ENCODE peak calls at places on chromosomes 11 and 22, in four cellular contexts. J, U, M and C are unnamed samples.

GRCh38 chr11:102986815-102987214 is 31.3 kb upstream of the MMP13 start:
- DNase-seq in J (no peak), U (no peak), M (no peak), C (no peak)

GRCh38 chr11:66277475-66278391 is at the start of gene CNIH2:
- DNase-seq in J (peak), U (no peak), M (no peak), C (peak)

GRCh38 chr11:123190504-123190903 is 4.5 kb downstream of the CLMP start:
- DNase-seq in J (no peak), U (no peak), M (no peak), C (no peak)

GRCh38 chr11:45036010-45036409 is 85.3 kb upstream of the TP53I11 start:
- DNase-seq in J (no peak), U (no peak), M (no peak), C (no peak)

GRCh38 chr22:49969751-49970527 is 9.4 kb downstream of the PIM3 start:
- DNase-seq in J (no peak), U (no peak), M (no peak), C (no peak)

GRCh38 chr11:119624102-119624615 is 104.8 kb downstream of the NECTIN1 start:
- DNase-seq in J (peak), U (no peak), M (no peak), C (no peak)

GRCh38 chr11:129259950-129260349 is 67.8 kb upstream of the ARHGAP32 start:
- DNase-seq in J (no peak), U (no peak), M (no peak), C (no peak)

GRCh38 chr11:41306435-41306834 is 153.0 kb downstream of the LRRC4C start:
- DNase-seq in J (no peak), U (no peak), M (no peak), C (no peak)

GRCh38 chr22:20610243-20610686 is 102.9 kb downstream of the MED15 start:
- DNase-seq in J (no peak), U (no peak), M (no peak), C (no peak)
- TF ChIP-seq JUND in J (no peak), U (no peak), M (no peak), C (no peak)

GRCh38 chr11:4111834-4112233 is 17.2 kb downstream of the RRM1 start:
- DNase-seq in J (no peak), U (no peak), M (no peak), C (no peak)

GRCh38 chr11:4118107-4118506 is 23.5 kb downstream of the RRM1 start:
- DNase-seq in J (no peak), U (no peak), M (no peak), C (no peak)

DNA sequence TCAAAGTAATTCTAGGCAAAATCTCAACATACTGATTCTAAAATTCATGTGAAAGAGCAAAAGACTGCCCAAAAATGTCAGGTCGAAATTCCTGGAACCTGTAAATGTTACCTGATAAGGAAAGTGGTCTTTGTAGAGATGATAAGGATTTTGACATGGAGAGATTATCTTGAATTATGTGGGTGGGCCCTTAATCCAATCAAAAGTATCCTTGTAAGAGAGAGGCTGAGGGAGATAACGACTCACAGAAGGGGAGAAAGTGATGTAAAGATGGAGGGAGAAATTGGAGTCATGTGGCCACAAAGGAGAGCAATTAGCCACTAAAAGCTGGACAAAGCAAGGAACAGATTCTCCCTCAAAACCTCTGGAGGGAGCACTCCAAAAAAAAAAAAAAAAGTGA is 20.5 kb downstream of the RRM1 start:
- DNase-seq in J (no peak), U (no peak), M (no peak), C (no peak)
- TF ChIP-seq JUND in J (no peak), U (no peak), M (no peak), C (no peak)

GRCh38 chr22:44384563-44384940 is 71.8 kb upstream of the SHISAL1 start:
- DNase-seq in J (no peak), U (no peak), M (no peak), C (no peak)
- TF ChIP-seq JUND in J (no peak), U (no peak), M (no peak), C (no peak)

DNA sequence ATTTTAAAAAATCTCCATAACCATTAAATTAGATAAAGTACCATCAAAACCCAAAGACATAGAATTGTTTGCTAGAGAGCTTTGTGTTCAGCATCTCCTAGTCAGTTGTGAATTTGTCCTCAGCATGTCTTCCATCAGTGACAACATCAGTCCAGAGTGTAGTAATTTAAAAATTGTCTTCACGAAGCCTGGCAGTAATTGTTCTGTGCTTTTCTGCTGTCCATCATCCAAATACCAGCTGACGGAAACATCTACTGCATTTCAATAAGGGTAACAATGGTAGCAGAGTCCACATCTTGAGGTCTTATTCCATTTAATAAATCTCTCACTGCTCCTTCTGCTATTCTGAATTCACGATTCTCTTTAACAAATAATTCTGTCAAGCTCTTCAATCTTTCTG is 121.5 kb downstream of the ATXN10 start:
- DNase-seq in J (no peak), U (no peak), M (no peak), C (no peak)
- TF ChIP-seq JUND in J (no peak), U (no peak), M (no peak), C (no peak)

GRCh38 chr11:125299061-125299616 is 134.6 kb downstream of the PKNOX2 start:
- DNase-seq in J (no peak), U (no peak), M (no peak), C (no peak)

GRCh38 chr11:125301301-125301700 is 136.8 kb downstream of the PKNOX2 start:
- DNase-seq in J (no peak), U (no peak), M (no peak), C (no peak)

GRCh38 chr11:125303186-125303585 is 138.6 kb downstream of the PKNOX2 start:
- DNase-seq in J (no peak), U (no peak), M (no peak), C (no peak)

GRCh38 chr11:125299821-125300220 is 135.3 kb downstream of the PKNOX2 start:
- DNase-seq in J (no peak), U (no peak), M (no peak), C (no peak)

DNA sequence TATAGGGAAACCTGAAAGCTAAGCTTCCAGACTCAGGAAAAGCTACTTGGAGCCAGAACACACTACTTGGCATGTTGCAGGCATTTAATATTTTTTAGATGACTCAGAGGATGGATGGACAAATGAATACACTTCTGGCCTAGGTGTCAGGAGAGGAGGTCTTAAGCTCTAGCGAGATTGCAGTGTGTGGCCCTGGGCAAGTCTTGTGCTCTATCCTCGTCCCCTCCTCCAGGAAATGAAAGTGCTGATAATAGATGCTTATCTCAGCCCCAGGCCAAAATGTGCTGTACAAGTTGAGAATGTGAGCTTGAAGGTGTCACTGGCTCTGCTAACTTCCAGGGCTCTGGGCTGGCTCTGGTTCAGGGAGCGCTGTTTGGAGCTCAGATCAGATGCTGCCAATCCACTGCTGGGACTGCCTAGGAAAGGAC is 136.3 kb downstream of the PKNOX2 start:
- DNase-seq in J (no peak), U (no peak), M (no peak), C (peak)
- TF ChIP-seq JUND in J (no peak), U (no peak), M (no peak), C (peak)

GRCh38 chr22:39224550-39224949 is 20.2 kb downstream of the PDGFB start:
- DNase-seq in J (no peak), U (no peak), M (no peak), C (no peak)
- TF ChIP-seq JUND in J (no peak), U (no peak), M (no peak), C (no peak)

GRCh38 chr11:8107642-8108041 is 26.6 kb downstream of the TUB start:
- DNase-seq in J (no peak), U (no peak), M (no peak), C (no peak)

GRCh38 chr11:8105133-8105532 is 24.1 kb downstream of the TUB start:
- DNase-seq in J (no peak), U (no peak), M (no peak), C (no peak)

GRCh38 chr11:8105666-8106065 is 24.7 kb downstream of the TUB start:
- DNase-seq in J (no peak), U (no peak), M (no peak), C (no peak)

GRCh38 chr11:8108430-8108829 is 27.4 kb downstream of the TUB start:
- DNase-seq in J (no peak), U (no peak), M (no peak), C (no peak)

DNA sequence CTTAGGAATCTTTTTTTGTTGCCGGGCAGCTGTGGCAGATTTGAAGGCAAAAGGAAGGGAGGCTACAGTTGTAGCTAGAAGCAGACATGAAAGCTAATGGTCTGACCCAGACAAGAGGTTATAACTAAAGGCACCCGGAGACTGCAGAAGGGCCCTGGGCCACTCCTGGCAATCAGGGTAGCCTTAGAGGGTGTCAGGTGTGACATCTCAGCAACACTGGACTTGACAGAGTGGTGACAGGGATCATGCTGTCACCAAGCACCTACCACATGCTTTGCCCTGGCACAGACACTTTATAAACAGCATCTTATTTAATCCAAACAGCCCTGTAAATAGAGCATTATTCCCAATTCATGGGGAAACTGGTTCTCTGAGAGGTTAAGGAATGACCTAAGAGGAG is 25.7 kb downstream of the TUB start:
- DNase-seq in J (no peak), U (no peak), M (no peak), C (no peak)
- TF ChIP-seq JUND in J (no peak), U (no peak), M (no peak), C (no peak)

GRCh38 chr11:72061739-72062396 is 18.5 kb downstream of the NUMA1 start:
- DNase-seq in J (no peak), U (no peak), M (no peak), C (no peak)
- TF ChIP-seq JUND in J (no peak), U (no peak), M (no peak), C (no peak)

DNA sequence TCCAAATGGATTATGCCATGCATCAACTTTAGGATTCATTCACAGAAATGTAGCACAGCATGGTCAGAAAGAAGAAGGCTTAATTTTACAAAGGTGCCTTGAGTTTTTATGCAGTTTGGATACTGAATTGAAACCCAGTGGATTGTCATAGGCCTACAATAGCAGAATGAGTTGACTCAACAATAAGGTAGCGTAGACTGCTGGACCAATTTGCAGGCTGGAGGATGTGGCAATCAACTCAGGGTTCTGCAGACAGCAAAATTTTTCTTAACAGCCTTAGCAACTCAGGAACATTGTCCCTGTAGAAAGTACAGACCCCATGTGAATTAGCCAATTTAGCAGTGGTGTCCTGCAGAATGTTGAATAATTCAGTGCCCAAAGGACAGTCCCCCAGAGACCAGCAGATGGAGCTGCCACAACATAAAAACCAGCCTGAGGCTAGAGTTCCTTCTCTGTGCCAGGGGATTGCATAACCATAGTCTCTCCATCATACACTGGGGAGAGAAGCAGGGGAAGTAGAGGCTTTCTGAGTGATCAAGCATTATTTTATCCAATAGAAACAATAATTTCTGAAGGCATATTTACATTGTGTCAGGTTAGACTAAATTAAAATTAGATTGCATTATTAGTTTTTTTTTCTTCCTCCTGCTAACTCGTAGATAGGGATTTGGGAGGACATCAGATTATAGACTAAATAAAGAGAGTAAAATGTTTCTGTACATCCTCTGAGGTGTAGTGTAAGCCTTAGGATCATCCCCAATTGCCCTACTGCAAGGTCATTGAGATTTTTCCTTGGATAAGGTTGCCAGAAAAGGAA is 20.3 kb upstream of the MRPL17 start:
- DNase-seq in J (no peak), U (no peak), M (peak), C (peak)
- TF ChIP-seq JUND in J (no peak), U (no peak), M (no peak), C (no peak)

DNA sequence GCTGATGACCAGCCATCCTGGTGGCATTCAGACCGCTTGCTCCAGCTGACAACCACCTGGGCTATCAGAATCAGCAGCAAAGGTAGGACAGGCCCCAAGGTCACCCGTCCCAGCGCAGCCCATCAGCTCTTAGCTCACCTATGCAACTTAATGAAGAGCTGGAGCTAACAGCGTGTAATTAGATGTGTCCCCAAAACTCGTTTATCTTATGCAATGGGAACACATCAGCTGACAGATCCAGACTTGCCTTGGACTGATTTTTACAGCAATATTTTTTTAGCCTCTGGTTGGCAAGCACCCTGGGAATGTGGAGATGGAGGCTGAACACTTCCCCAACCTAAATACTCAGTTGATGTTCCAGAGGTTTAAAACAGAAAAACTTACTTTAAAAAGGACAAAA is 76.0 kb downstream of the PACSIN2 start:
- DNase-seq in J (no peak), U (no peak), M (no peak), C (no peak)
- TF ChIP-seq JUND in J (no peak), U (no peak), M (no peak), C (no peak)